ENCODE peak calls at places on chromosome 21, in six cellular contexts. One of them, this sample, is unnamed.

GRCh38 chr21:40512590-40512989 is 334.4 kb downstream of the DSCAM start:
- DNase-seq in endodermal cell: peak; percentile 82
- DNase-seq in kidney: no peak
- DNase-seq in heart right ventricle: no peak
- DNase-seq in GM12878: no peak
- DNase-seq in fibroblast of mammary gland: no peak
- DNase-seq in this sample: no peak

GRCh38 chr21:43300496-43301423 is 126.2 kb downstream of the SIK1 start:
- DNase-seq in fibroblast of mammary gland: peak; percentile 33
- DNase-seq in endodermal cell: no peak
- DNase-seq in kidney: peak; percentile 94
- DNase-seq in GM12878: no peak
- DNase-seq in heart right ventricle: peak; percentile 74
- DNase-seq in this sample: no peak

GRCh38 chr21:30044447-30045064 is 104.8 kb upstream of the GRIK1 start:
- DNase-seq in endodermal cell: peak; percentile 46
- DNase-seq in kidney: no peak
- DNase-seq in GM12878: no peak
- DNase-seq in fibroblast of mammary gland: peak; percentile 42
- DNase-seq in heart right ventricle: no peak
- DNase-seq in this sample: no peak

GRCh38 chr21:28066051-28066450 is 926.6 kb downstream of the LTN1 start:
- DNase-seq in kidney: no peak
- DNase-seq in fibroblast of mammary gland: peak; percentile 62
- DNase-seq in endodermal cell: no peak
- DNase-seq in GM12878: no peak
- DNase-seq in heart right ventricle: no peak
- DNase-seq in this sample: no peak

GRCh38 chr21:26170471-26171309 is at the start of gene APP:
- DNase-seq in fibroblast of mammary gland: peak; percentile 66
- DNase-seq in kidney: peak; percentile 94
- DNase-seq in GM12878: no peak
- DNase-seq in endodermal cell: peak; percentile 93
- DNase-seq in heart right ventricle: peak; percentile 90
- DNase-seq in this sample: no peak

GRCh38 chr21:32285476-32285875 is 6.6 kb upstream of the MIS18A start:
- DNase-seq in kidney: no peak
- DNase-seq in fibroblast of mammary gland: no peak
- DNase-seq in heart right ventricle: no peak
- DNase-seq in endodermal cell: no peak
- DNase-seq in GM12878: no peak
- DNase-seq in this sample: no peak

GRCh38 chr21:16081304-16081703 is 351.5 kb downstream of the USP25 start:
- DNase-seq in GM12878: no peak
- DNase-seq in kidney: no peak
- DNase-seq in fibroblast of mammary gland: no peak
- DNase-seq in heart right ventricle: no peak
- DNase-seq in endodermal cell: no peak
- DNase-seq in this sample: no peak

GRCh38 chr21:25507522-25507921 is 99.8 kb downstream of the MRPL39 start:
- DNase-seq in GM12878: no peak
- DNase-seq in kidney: no peak
- DNase-seq in endodermal cell: no peak
- DNase-seq in fibroblast of mammary gland: peak; percentile 48
- DNase-seq in heart right ventricle: no peak
- DNase-seq in this sample: no peak

GRCh38 chr21:28554660-28555475 is 437.8 kb downstream of the LTN1 start:
- DNase-seq in fibroblast of mammary gland: no peak
- DNase-seq in endodermal cell: peak; percentile 62
- DNase-seq in kidney: no peak
- DNase-seq in heart right ventricle: no peak
- DNase-seq in GM12878: no peak
- DNase-seq in this sample: no peak

GRCh38 chr21:42671778-42672593 is 18.6 kb downstream of the PDE9A start:
- DNase-seq in kidney: no peak
- DNase-seq in endodermal cell: no peak
- DNase-seq in fibroblast of mammary gland: no peak
- DNase-seq in heart right ventricle: no peak
- DNase-seq in GM12878: no peak
- DNase-seq in this sample: no peak

GRCh38 chr21:31905444-31906400 is 32.9 kb downstream of the HUNK start:
- DNase-seq in fibroblast of mammary gland: no peak
- DNase-seq in endodermal cell: no peak
- DNase-seq in heart right ventricle: no peak
- DNase-seq in GM12878: no peak
- DNase-seq in kidney: no peak
- DNase-seq in this sample: no peak

DNA sequence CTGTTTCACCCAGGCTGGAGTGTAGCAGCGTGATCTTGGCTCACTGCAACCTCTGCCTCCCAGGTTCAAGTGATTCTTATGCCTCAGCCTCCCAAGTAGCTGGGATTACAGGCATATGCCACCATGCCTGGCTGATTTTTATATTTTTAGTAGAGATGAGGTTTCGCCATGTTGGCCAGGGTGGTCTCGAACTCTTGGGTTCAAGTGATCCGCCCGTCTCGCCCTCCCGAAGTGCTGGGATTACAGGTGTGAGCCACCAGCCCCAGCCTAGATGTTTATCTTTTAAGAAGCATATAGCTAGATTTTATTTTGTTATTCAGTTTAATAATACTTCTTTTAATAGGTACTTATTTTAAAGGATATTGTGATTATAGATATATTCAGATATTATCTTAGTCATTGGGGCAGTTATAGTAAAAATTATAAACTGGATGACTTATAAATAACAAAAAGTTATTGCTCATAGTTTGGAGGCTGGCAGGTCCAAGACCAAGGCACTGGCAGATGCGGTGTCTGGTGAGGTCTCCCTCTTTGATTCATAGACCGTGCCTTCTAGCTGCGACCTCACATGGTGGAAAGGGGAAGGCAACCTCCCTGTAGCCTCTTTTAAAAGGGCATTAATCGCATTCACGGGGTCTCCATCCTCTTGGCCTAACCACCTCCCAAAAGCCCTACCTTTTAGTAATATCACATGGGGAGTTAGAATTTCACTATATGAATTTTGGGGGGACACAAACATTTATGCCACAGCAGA is 3.1 kb upstream of the KCNE2 start:
- DNase-seq in heart right ventricle: no peak
- DNase-seq in kidney: no peak
- DNase-seq in endodermal cell: peak; percentile 26
- DNase-seq in GM12878: no peak
- DNase-seq in fibroblast of mammary gland: no peak
- DNase-seq in this sample: no peak
- TF ChIP-seq CTCF in heart right ventricle: no peak
- TF ChIP-seq CTCF in kidney: no peak
- TF ChIP-seq CTCF in endodermal cell: no peak
- TF ChIP-seq CTCF in GM12878: no peak
- TF ChIP-seq CTCF in fibroblast of mammary gland: no peak
- TF ChIP-seq CTCF in this sample: no peak

GRCh38 chr21:34936874-34937563 is 112.1 kb downstream of the RUNX1 start:
- DNase-seq in fibroblast of mammary gland: peak; percentile 41
- DNase-seq in heart right ventricle: no peak
- DNase-seq in endodermal cell: no peak
- DNase-seq in kidney: no peak
- DNase-seq in GM12878: no peak
- DNase-seq in this sample: no peak
- TF ChIP-seq CTCF in fibroblast of mammary gland: no peak
- TF ChIP-seq CTCF in heart right ventricle: no peak
- TF ChIP-seq CTCF in endodermal cell: no peak
- TF ChIP-seq CTCF in kidney: no peak
- TF ChIP-seq CTCF in GM12878: no peak
- TF ChIP-seq CTCF in this sample: no peak

GRCh38 chr21:44800971-44801467 is 601 bp downstream of the UBE2G2 start:
- DNase-seq in kidney: no peak
- DNase-seq in fibroblast of mammary gland: peak; percentile 39
- DNase-seq in GM12878: no peak
- DNase-seq in heart right ventricle: no peak
- DNase-seq in endodermal cell: peak; percentile 70
- DNase-seq in this sample: no peak

GRCh38 chr21:44802396-44803153 is 955 bp upstream of the UBE2G2 start:
- DNase-seq in kidney: no peak
- DNase-seq in fibroblast of mammary gland: no peak
- DNase-seq in endodermal cell: peak; percentile 72
- DNase-seq in heart right ventricle: no peak
- DNase-seq in GM12878: no peak
- DNase-seq in this sample: no peak

GRCh38 chr21:44801468-44802395 is at the start of gene UBE2G2:
- DNase-seq in GM12878: no peak
- DNase-seq in heart right ventricle: peak; percentile 87
- DNase-seq in endodermal cell: peak; percentile 91
- DNase-seq in fibroblast of mammary gland: peak; percentile 62
- DNase-seq in kidney: peak; percentile 92
- DNase-seq in this sample: no peak

GRCh38 chr21:44797775-44798174 is 3.8 kb downstream of the UBE2G2 start:
- DNase-seq in kidney: no peak
- DNase-seq in GM12878: no peak
- DNase-seq in heart right ventricle: no peak
- DNase-seq in endodermal cell: no peak
- DNase-seq in fibroblast of mammary gland: no peak
- DNase-seq in this sample: no peak

DNA sequence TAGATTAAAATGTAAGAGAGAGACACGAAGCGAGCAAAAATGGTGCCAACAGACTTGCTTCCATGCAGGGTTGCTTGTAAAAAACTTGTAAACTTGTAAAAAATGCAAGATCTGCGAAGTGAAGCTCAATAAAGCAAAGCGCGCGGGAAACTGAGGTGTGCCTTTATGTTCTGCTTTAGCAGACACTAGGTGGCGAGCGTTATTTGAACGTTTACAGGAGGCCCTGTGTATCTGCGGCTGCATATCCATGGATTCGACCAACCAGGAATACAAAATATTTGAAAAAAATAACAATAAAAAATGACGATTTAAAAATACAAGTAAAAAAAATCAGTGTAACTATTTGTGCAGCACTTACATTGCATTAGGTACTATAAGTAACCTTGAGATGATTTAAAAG is 1.5 kb downstream of the UBE2G2 start:
- DNase-seq in kidney: no peak
- DNase-seq in fibroblast of mammary gland: peak; percentile 69
- DNase-seq in heart right ventricle: no peak
- DNase-seq in endodermal cell: peak; percentile 53
- DNase-seq in GM12878: no peak
- DNase-seq in this sample: no peak
- TF ChIP-seq CTCF in kidney: peak; percentile 28
- TF ChIP-seq CTCF in fibroblast of mammary gland: peak; percentile 57
- TF ChIP-seq CTCF in heart right ventricle: peak; percentile 28
- TF ChIP-seq CTCF in endodermal cell: peak; percentile 71
- TF ChIP-seq CTCF in GM12878: peak; percentile 37
- TF ChIP-seq CTCF in this sample: peak; percentile 42

DNA sequence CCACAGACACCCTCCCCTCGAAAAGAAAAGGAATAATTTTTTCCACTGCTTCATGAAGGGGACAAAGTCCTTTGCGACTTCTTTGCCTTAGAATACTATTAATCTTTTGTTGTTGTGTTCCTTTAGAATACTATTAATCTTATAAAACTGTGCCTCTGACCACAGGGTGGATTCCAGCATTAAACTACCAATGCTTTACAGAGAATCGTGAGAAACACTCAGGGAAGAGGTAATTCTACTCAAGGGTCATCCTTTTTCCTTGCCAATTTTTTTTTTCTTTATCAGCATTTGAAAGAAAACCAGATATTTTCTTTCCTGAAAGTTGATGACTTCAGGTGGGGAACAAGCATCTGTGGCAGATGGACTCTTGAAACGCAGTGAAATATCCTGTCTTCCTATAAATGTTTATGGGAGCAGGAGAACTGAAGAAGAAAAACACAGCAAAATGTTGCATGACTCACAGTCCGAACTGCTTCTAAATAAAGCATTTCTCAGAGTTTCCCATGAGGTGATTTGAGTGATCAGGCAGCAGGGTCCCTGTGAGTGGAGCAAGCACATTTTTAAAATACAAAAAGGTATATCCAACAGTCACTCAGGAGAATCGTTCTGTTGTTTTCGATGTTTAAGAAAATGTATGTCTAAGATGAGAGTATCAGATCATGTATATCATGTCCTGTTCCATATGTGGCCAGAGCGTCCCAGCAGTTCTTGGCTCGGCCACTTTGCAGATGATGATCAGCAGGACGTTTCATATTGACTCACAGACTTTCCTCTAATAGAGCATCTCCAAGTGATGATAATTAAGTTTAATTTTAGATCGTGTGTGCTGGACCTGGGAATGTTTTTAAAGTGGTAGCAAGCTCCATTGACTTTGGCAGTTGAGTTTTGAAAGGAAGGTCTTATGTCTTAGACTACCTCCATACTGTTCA is 154.3 kb upstream of the RUNX1 start:
- DNase-seq in heart right ventricle: no peak
- DNase-seq in endodermal cell: no peak
- DNase-seq in kidney: no peak
- DNase-seq in fibroblast of mammary gland: peak; percentile 92
- DNase-seq in GM12878: no peak
- DNase-seq in this sample: no peak
- TF ChIP-seq CTCF in heart right ventricle: no peak
- TF ChIP-seq CTCF in endodermal cell: no peak
- TF ChIP-seq CTCF in kidney: no peak
- TF ChIP-seq CTCF in fibroblast of mammary gland: no peak
- TF ChIP-seq CTCF in GM12878: no peak
- TF ChIP-seq CTCF in this sample: no peak

GRCh38 chr21:36589352-36589971 is 109.5 kb upstream of the SIM2 start:
- DNase-seq in heart right ventricle: peak; percentile 30
- DNase-seq in endodermal cell: peak; percentile 73
- DNase-seq in GM12878: peak; percentile 16
- DNase-seq in fibroblast of mammary gland: peak; percentile 64
- DNase-seq in kidney: peak; percentile 90
- DNase-seq in this sample: peak; percentile 32
- TF ChIP-seq CTCF in heart right ventricle: peak; percentile 26
- TF ChIP-seq CTCF in endodermal cell: peak; percentile 74
- TF ChIP-seq CTCF in GM12878: peak; percentile 66
- TF ChIP-seq CTCF in fibroblast of mammary gland: peak; percentile 73
- TF ChIP-seq CTCF in kidney: peak; percentile 38
- TF ChIP-seq CTCF in this sample: peak; percentile 69

GRCh38 chr21:46135782-46136181 is 19.6 kb downstream of the FTCD start:
- DNase-seq in fibroblast of mammary gland: peak; percentile 21
- DNase-seq in heart right ventricle: no peak
- DNase-seq in kidney: no peak
- DNase-seq in GM12878: no peak
- DNase-seq in endodermal cell: no peak
- DNase-seq in this sample: no peak
- TF ChIP-seq CTCF in fibroblast of mammary gland: peak; percentile 12
- TF ChIP-seq CTCF in heart right ventricle: no peak
- TF ChIP-seq CTCF in kidney: no peak
- TF ChIP-seq CTCF in GM12878: no peak
- TF ChIP-seq CTCF in endodermal cell: no peak
- TF ChIP-seq CTCF in this sample: no peak